ENCODE peak calls at places on chromosome 11, in four cellular contexts. T is body of pancreas; E is endothelial cell; K is CD4-positive, alpha-beta T cell. A is an unnamed sample.

GRCh38 chr11:44454686-44455085 is 110.8 kb upstream of the CD82 start:
- DNase-seq in E (no peak), K (no peak), T (no peak), A (no peak)

GRCh38 chr11:125435461-125436238 is 60.4 kb downstream of the FEZ1 start:
- DNase-seq in T (no peak), K (no peak), E (no peak), A (no peak)

GRCh38 chr11:7347611-7348431 is 96.1 kb downstream of the SYT9 start:
- DNase-seq in E (no peak), K (no peak), T (no peak), A (no peak)

GRCh38 chr11:68935066-68935465 is 31.4 kb downstream of the IGHMBP2 start:
- DNase-seq in T (no peak), K (no peak), E (no peak), A (no peak)

GRCh38 chr11:75105462-75105925 is 8.8 kb upstream of the OR2AT4 start:
- DNase-seq in K (no peak), E (no peak), T (no peak), A (no peak)

GRCh38 chr11:64318694-64319420 is 936 bp downstream of the PRDX5 start:
- DNase-seq in E (no peak), T (peak; percentile 31), K (no peak), A (no peak)

GRCh38 chr11:67596753-67597300 is 9.9 kb upstream of the NDUFV1 start:
- DNase-seq in T (no peak), K (no peak), E (no peak), A (no peak)

GRCh38 chr11:46695345-46696211 is 4.8 kb downstream of the ARHGAP1 start:
- DNase-seq in K (no peak), E (no peak), T (no peak), A (no peak)

GRCh38 chr11:100827934-100828661 is 141.0 kb downstream of the ARHGAP42 start:
- DNase-seq in K (no peak), E (peak; percentile 51), T (peak; percentile 12), A (peak; percentile 24)

GRCh38 chr11:116473790-116474346 is 298.9 kb downstream of the BUD13 start:
- DNase-seq in E (no peak), K (no peak), T (no peak), A (no peak)

GRCh38 chr11:133955091-133955846 is 1.5 kb downstream of the IGSF9B start:
- DNase-seq in T (peak; percentile 34), E (no peak), K (peak; percentile 14), A (no peak)

GRCh38 chr11:134854391-134854991 is 442.4 kb upstream of the B3GAT1 start:
- DNase-seq in K (no peak), T (no peak), E (no peak), A (no peak)

GRCh38 chr11:82718307-82718706 is 15.4 kb downstream of the FAM181B start:
- DNase-seq in T (peak; percentile 57), E (peak; percentile 30), K (no peak), A (no peak)

GRCh38 chr11:94638902-94639373 is 71.8 kb downstream of the PIWIL4 start:
- DNase-seq in E (no peak), T (no peak), K (no peak), A (no peak)

GRCh38 chr11:13777341-13777985 is 109.0 kb downstream of the FAR1 start:
- DNase-seq in E (no peak), K (no peak), T (no peak), A (no peak)

GRCh38 chr11:17259519-17259918 is 17.0 kb upstream of the NUCB2 start:
- DNase-seq in E (no peak), K (no peak), T (no peak), A (no peak)

GRCh38 chr11:22275600-22275999 is 62.6 kb upstream of the SLC17A6 start:
- DNase-seq in T (no peak), K (no peak), E (no peak), A (no peak)

GRCh38 chr11:106133529-106133928 is 56.1 kb downstream of the AASDHPPT start:
- DNase-seq in E (no peak), K (no peak), T (no peak), A (no peak)
- TF ChIP-seq CTCF in E (no peak), K (no peak), T (no peak), A (no peak)

GRCh38 chr11:128594246-128594645 is 6.9 kb upstream of the ETS1 start:
- DNase-seq in T (no peak), K (no peak), E (no peak), A (no peak)

GRCh38 chr11:128593281-128593680 is 5.9 kb upstream of the ETS1 start:
- DNase-seq in K (no peak), E (no peak), T (no peak), A (no peak)

GRCh38 chr11:128590587-128590986 is 3.2 kb upstream of the ETS1 start:
- DNase-seq in E (no peak), T (no peak), K (no peak), A (no peak)

GRCh38 chr11:128589998-128590397 is 2.6 kb upstream of the ETS1 start:
- DNase-seq in T (no peak), K (no peak), E (no peak), A (no peak)

GRCh38 chr11:128592454-128592853 is 5.1 kb upstream of the ETS1 start:
- DNase-seq in E (no peak), T (no peak), K (no peak), A (no peak)
- TF ChIP-seq CTCF in E (no peak), T (no peak), K (no peak), A (no peak)

DNA sequence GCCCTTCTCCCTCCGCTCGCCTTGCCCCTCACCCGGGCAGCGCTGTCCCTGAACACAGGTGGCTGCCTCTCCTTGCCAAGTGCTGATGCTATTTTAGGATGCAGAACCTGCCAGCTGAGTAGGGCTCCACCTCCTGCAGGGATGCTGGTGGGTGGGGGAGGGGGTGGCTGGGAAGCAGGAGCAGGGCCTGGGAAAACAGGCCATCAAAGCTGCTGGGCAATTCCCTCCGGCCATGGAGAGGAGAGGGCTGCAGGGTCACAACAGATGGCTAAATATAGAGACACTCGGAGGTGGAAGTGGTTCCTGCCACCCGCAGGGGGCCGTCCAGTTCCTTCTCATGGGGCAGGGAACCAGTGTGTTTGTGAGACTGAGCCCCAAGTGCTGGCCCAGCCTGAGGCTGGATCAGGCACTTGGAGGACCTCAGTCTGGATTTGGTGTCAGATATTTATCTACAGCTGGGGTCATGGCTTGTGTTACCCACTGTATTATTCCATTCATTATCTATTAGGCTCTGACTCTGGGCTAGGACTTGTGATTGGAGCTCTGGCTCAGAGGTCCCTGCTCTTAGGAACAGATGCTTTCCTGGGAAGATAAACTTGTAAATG is 59.6 kb downstream of the LRRC32 start:
- DNase-seq in K (no peak), T (no peak), E (no peak), A (no peak)
- TF ChIP-seq CTCF in K (no peak), T (no peak), E (no peak), A (no peak)

DNA sequence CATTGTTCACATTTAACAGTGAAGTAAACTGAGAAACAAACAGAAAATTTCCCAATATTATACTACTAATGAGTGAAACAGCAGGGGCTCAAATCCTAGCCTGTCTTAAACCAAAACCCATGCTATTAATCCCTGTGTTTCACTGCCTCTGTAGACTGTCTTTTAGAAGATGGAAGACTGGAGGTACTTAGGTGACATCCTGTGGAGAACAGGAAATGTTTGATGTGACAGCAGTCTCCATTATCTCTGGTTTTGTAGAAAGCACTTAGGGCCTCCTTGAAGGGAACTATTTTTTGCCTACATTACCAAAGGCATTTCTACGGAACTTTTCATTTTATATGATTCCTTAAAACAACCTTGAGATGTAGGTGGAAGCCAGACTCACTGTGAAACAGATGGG is 288.1 kb upstream of the SORL1-AS1 start:
- DNase-seq in E (no peak), K (no peak), T (no peak), A (no peak)
- TF ChIP-seq CTCF in E (no peak), K (no peak), T (no peak), A (no peak)

DNA sequence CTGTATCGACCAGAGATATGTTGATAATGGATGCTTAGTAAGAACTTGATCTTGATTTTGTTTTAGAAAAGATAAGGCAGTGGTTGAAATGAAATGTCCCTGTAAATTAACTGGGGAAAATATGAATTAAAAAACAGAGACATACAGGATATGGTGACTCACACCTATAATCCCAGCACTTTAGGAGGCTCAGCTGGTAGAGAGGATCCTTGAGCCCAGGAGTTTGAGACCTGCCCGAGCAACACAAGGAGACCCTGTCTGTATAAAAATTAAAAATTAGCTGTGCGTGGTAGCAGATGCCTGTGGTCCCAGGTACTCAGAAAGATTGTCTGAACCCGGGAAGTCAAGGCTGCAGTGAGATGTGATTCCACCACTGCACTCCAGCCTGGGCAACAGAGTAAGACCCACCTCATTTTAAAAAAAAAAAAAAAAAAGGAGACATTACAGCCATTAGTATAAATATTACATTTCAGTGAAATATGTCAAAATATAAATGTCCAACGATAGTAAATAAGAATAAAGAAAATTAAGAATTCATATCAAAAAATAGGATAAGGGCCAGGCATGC is 4.6 kb downstream of the PICALM start:
- DNase-seq in E (no peak), T (no peak), K (no peak), A (no peak)
- TF ChIP-seq CTCF in E (no peak), T (no peak), K (no peak), A (no peak)